ENCODE peak calls at places on chromosomes 3 and 15, in eight cellular contexts. G, N, V, Y, T, O, F and W are unnamed samples.

GRCh38 chr15:99403597-99403996 is 152.3 kb downstream of the LRRC28 start:
- DNase-seq in T (no peak), G (no peak), F (no peak), O (no peak), N (no peak), V (no peak), Y (no peak), W (no peak)

GRCh38 chr15:67750371-67750770 is 74.9 kb upstream of the SKOR1 start:
- DNase-seq in Y (no peak), G (no peak), T (no peak), F (no peak), V (no peak), N (no peak), O (no peak), W (no peak)

GRCh38 chr3:66413151-66413751 is 87.6 kb downstream of the LRIG1 start:
- DNase-seq in T (no peak), Y (no peak), F (no peak), V (peak; percentile 9), O (no peak), N (no peak), G (no peak), W (peak; percentile 49)

GRCh38 chr3:54538346-54538745 is 389.5 kb downstream of the LRTM1 start:
- DNase-seq in G (no peak), Y (no peak), F (peak; percentile 1), V (no peak), O (no peak), N (no peak), T (no peak), W (no peak)

GRCh38 chr3:124951511-124952390 is 17.2 kb upstream of the MUC13 start:
- DNase-seq in T (no peak), V (no peak), O (no peak), N (no peak), Y (no peak), G (no peak), F (no peak), W (no peak)

GRCh38 chr3:66991478-66991877 is 6.6 kb upstream of the KBTBD8 start:
- DNase-seq in F (peak; percentile 17), Y (no peak), O (peak; percentile 35), N (no peak), V (no peak), G (no peak), T (no peak), W (no peak)

GRCh38 chr3:142853270-142854163 is 35.4 kb downstream of the PCOLCE2 start:
- DNase-seq in Y (peak; percentile 38), T (peak; percentile 78), G (peak; percentile 42), V (no peak), O (no peak), F (peak; percentile 78), N (no peak), W (no peak)

GRCh38 chr15:74173545-74174215 is at the start of gene ISLR:
- DNase-seq in G (peak; percentile 52), T (no peak), V (peak; percentile 78), N (no peak), O (no peak), Y (no peak), F (no peak), W (peak; percentile 90)

GRCh38 chr3:61053781-61054496 is 197.3 kb downstream of the FHIT start:
- DNase-seq in G (no peak), Y (peak; percentile 91), N (no peak), F (no peak), V (no peak), O (no peak), T (peak; percentile 28), W (no peak)

GRCh38 chr3:141217389-141217788 is 14.2 kb upstream of the PXYLP1 start:
- DNase-seq in O (no peak), Y (no peak), F (no peak), T (no peak), N (no peak), G (no peak), V (no peak), W (no peak)

GRCh38 chr15:98754283-98755022 is 106.1 kb downstream of the IGF1R start:
- DNase-seq in N (no peak), T (no peak), F (peak; percentile 53), O (peak; percentile 73), Y (no peak), V (no peak), G (no peak), W (no peak)

GRCh38 chr3:136904746-136905145 is 42.7 kb downstream of the NCK1 start:
- DNase-seq in G (no peak), N (no peak), Y (no peak), V (no peak), F (no peak), T (no peak), O (no peak), W (no peak)

GRCh38 chr3:136909187-136909586 is 47.2 kb downstream of the NCK1 start:
- DNase-seq in T (no peak), Y (no peak), F (no peak), O (no peak), N (no peak), V (no peak), G (no peak), W (no peak)

GRCh38 chr3:136903899-136904298 is 41.9 kb downstream of the NCK1 start:
- DNase-seq in Y (no peak), V (no peak), G (no peak), F (no peak), N (no peak), T (no peak), O (no peak), W (no peak)

GRCh38 chr3:136905549-136905948 is 43.5 kb downstream of the NCK1 start:
- DNase-seq in F (no peak), V (no peak), N (no peak), Y (no peak), O (no peak), T (no peak), G (no peak), W (no peak)

GRCh38 chr3:136906725-136907124 is 44.7 kb downstream of the NCK1 start:
- DNase-seq in Y (no peak), N (no peak), O (no peak), G (no peak), F (no peak), T (no peak), V (no peak), W (no peak)
- H3K4me3 ChIP-seq in Y (no peak overlapping the region), N (no peak overlapping the region), O (no peak overlapping the region), G (no peak overlapping the region), F (no peak overlapping the region), T (no peak overlapping the region), V (no peak overlapping the region), W (no peak overlapping the region)

DNA sequence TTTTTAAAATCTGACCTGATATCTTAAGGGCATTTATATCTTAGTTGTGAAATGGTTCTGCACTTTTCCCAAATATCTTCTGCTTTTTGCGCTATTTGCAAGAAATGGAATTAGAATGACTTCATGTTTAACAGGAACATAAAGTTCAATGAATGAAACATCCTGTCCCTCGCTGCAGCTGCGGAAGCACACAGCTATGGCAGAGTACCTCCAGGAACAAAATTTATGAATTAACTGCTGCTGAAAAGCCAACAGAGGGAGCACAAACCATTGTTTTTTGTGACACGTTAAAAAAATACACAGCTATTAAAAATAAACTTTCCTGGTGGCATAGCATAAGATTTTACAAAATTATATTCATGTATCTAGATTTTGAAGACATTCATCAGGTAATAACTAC is 404.4 kb upstream of the MDFIC2 start:
- DNase-seq in O (peak; percentile 86), G (peak; percentile 15), V (peak; percentile 18), F (no peak), N (peak; percentile 15), Y (peak; percentile 14), T (peak; percentile 23), W (no peak)
- TF ChIP-seq CTCF in O (peak; percentile 17), G (peak; percentile 35), V (peak; percentile 59), F (peak; percentile 57), N (peak; percentile 28), Y (peak; percentile 35), T (peak; percentile 36), W (no peak)

GRCh38 chr3:29281265-29282228 is 676 bp downstream of the RBMS3 start:
- DNase-seq in T (no peak), N (no peak), O (peak; percentile 72), V (peak; percentile 42), F (peak; percentile 31), Y (no peak), G (peak; percentile 37), W (peak; percentile 86)
- TF ChIP-seq POLR2A in T (peak; percentile 3), N (no peak), O (no peak), V (no peak), F (no peak), Y (no peak), G (no peak), W (no peak)

GRCh38 chr3:25662921-25663320 is 1.8 kb downstream of the TOP2B start:
- DNase-seq in N (no peak), F (no peak), G (no peak), V (no peak), T (no peak), O (no peak), Y (no peak), W (no peak)
- H3K4me3 ChIP-seq in N (peak overlapping the region; percentile 72), F (peak overlapping the region; percentile 73), G (peak overlapping the region; percentile 54), V (peak overlapping the region; percentile 71), T (peak overlapping the region; percentile 67), O (peak overlapping the region; percentile 98), Y (peak overlapping the region; percentile 61), W (peak overlapping the region; percentile 83)

GRCh38 chr3:56917337-56917697 is 115.6 kb upstream of the ARHGEF3 start:
- DNase-seq in T (no peak), O (no peak), V (no peak), G (no peak), Y (no peak), N (no peak), F (no peak), W (no peak)

GRCh38 chr3:56917740-56918568 is 116.2 kb upstream of the ARHGEF3 start:
- DNase-seq in V (no peak), Y (no peak), O (peak; percentile 78), F (no peak), G (no peak), N (no peak), T (no peak), W (no peak)

GRCh38 chr3:56916697-56917336 is 115.1 kb upstream of the ARHGEF3 start:
- DNase-seq in G (no peak), T (no peak), F (no peak), O (no peak), V (no peak), Y (no peak), N (no peak), W (no peak)

GRCh38 chr3:56914646-56915045 is 112.9 kb upstream of the ARHGEF3 start:
- DNase-seq in N (no peak), G (no peak), O (no peak), Y (no peak), F (no peak), V (no peak), T (no peak), W (no peak)

GRCh38 chr3:56915969-56916586 is 114.3 kb upstream of the ARHGEF3 start:
- DNase-seq in T (peak; percentile 37), N (no peak), Y (peak; percentile 20), V (no peak), F (no peak), G (peak; percentile 48), O (no peak), W (peak; percentile 85)
- TF ChIP-seq CTCF in T (no peak), N (no peak), Y (no peak), V (no peak), F (no peak), G (no peak), O (no peak), W (no peak)

GRCh38 chr3:16511561-16512434 is 1.7 kb downstream of the RFTN1 start:
- DNase-seq in N (peak; percentile 36), F (no peak), V (peak; percentile 59), O (peak; percentile 83), G (peak; percentile 67), T (peak; percentile 49), Y (peak; percentile 28), W (peak; percentile 90)
- TF ChIP-seq POLR2A in N (no peak), F (no peak), V (peak; percentile 20), O (no peak), G (no peak), T (no peak), Y (no peak), W (no peak)